ENCODE peak calls at places on chromosomes 12 and 14, in eight cellular contexts. L is stimulated activated CD4-positive, alpha-beta T cell treated with anti-CD3 and anti-CD28 coated beads, Interleukin-12 subunit alpha, Interleukin-12 subunit beta, amount 100 ng/mL, for 4 hours; S is nephron progenitor cell; E is gastrocnemius medialis; X is cardiac muscle cell; Z is activated naive CD4-positive, alpha-beta T cell; M is stimulated activated CD8-positive, alpha-beta memory T cell treated with anti-CD3 and anti-CD28 coated beads, Interleukin-2, amount 100 ng/mL, for 1 hour; H is AG04450. R is an unnamed sample.

GRCh38 chr12:103829092-103829491 is 11.9 kb downstream of the NT5DC3 start:
- DNase-seq in Z (no peak), H (no peak), E (no peak), S (no peak), M (no peak), X (no peak), L (no peak), R (no peak)

GRCh38 chr12:116607039-116607438 is 47.9 kb downstream of the MAP1LC3B2 start:
- DNase-seq in L (no peak), H (no peak), S (no peak), E (no peak), Z (no peak), M (no peak), X (no peak), R (no peak)

GRCh38 chr12:54934419-54934818 is 50.1 kb downstream of the TESPA1 start:
- DNase-seq in H (no peak), L (no peak), E (no peak), Z (no peak), X (no peak), S (no peak), M (no peak), R (no peak)

GRCh38 chr14:24734917-24735500 is 101.0 kb upstream of the GZMB start:
- DNase-seq in M (peak), L (no peak), S (peak), X (peak), E (peak), H (peak), Z (no peak), R (peak)

GRCh38 chr14:69090187-69090789 is 62.6 kb downstream of the DCAF5 start:
- DNase-seq in Z (no peak), M (no peak), H (no peak), E (no peak), X (peak), S (no peak), L (peak), R (peak)

GRCh38 chr12:28025821-28026505 is 53.4 kb upstream of the PTHLH start:
- DNase-seq in X (no peak), E (no peak), S (no peak), Z (no peak), H (no peak), L (no peak), M (no peak), R (peak)

GRCh38 chr14:39957987-39958386 is 525.8 kb upstream of the FBXO33 start:
- DNase-seq in H (no peak), M (no peak), L (no peak), X (no peak), Z (no peak), E (no peak), S (no peak), R (peak)

GRCh38 chr12:54417712-54418440 is 1.2 kb downstream of the ITGA5 start:
- DNase-seq in X (no peak), S (peak), L (peak), M (no peak), H (no peak), E (no peak), Z (no peak), R (peak)

GRCh38 chr12:78887008-78887407 is 22.4 kb downstream of the SYT1 start:
- DNase-seq in L (no peak), Z (no peak), E (no peak), X (no peak), M (no peak), H (no peak), S (no peak), R (peak)

GRCh38 chr12:29565727-29566126 is 68.2 kb upstream of the OVCH1 start:
- DNase-seq in L (no peak), S (no peak), X (no peak), M (no peak), Z (no peak), E (no peak), H (no peak), R (no peak)

GRCh38 chr14:81222694-81223093 is 1.9 kb upstream of the GTF2A1 start:
- DNase-seq in X (no peak), M (no peak), S (no peak), E (no peak), H (no peak), L (no peak), Z (no peak), R (no peak)

GRCh38 chr12:83036847-83037246 is 350.1 kb downstream of the TMTC2 start:
- DNase-seq in H (no peak), X (no peak), E (no peak), S (no peak), Z (no peak), M (no peak), L (no peak), R (no peak)

GRCh38 chr12:15782667-15783066 is 6.5 kb downstream of the EPS8 start:
- DNase-seq in S (no peak), E (no peak), M (no peak), H (no peak), Z (no peak), L (no peak), X (no peak), R (no peak)

GRCh38 chr12:67068204-67068731 is 200.9 kb upstream of the CAND1 start:
- DNase-seq in H (no peak), X (peak), M (no peak), S (peak), E (no peak), L (no peak), Z (no peak), R (peak)

GRCh38 chr14:95521001-95521400 is 4.6 kb upstream of the SYNE3 start:
- DNase-seq in X (no peak), L (no peak), E (no peak), H (no peak), Z (no peak), M (no peak), S (no peak), R (no peak)

GRCh38 chr12:112380663-112381420 is 1.4 kb downstream of the HECTD4 start:
- DNase-seq in L (no peak), S (peak), X (peak), M (no peak), Z (no peak), E (no peak), H (no peak), R (peak)

GRCh38 chr14:55832122-55832911 is 252.3 kb downstream of the KTN1 start:
- DNase-seq in Z (no peak), L (no peak), M (no peak), E (no peak), H (peak), X (no peak), S (no peak), R (no peak)

GRCh38 chr14:104281768-104282301 is 143.4 kb downstream of the KIF26A start:
- DNase-seq in M (no peak), H (no peak), L (no peak), S (no peak), Z (no peak), X (no peak), E (no peak), R (no peak)

GRCh38 chr14:69400154-69400553 is 1.7 kb downstream of the SLC39A9 start:
- DNase-seq in E (no peak), Z (no peak), X (no peak), H (no peak), L (no peak), M (no peak), S (no peak), R (no peak)

GRCh38 chr12:28114488-28114887 is 75.8 kb upstream of the CCDC91 start:
- DNase-seq in E (no peak), H (no peak), M (no peak), Z (no peak), X (no peak), S (no peak), L (no peak), R (no peak)

GRCh38 chr12:116532986-116533342 is 26.2 kb upstream of the MAP1LC3B2 start:
- DNase-seq in L (no peak), E (no peak), S (no peak), M (no peak), H (no peak), Z (no peak), X (no peak), R (no peak)

GRCh38 chr12:50053583-50053982 is 3.8 kb upstream of the ASIC1 start:
- DNase-seq in X (no peak), M (no peak), H (no peak), E (no peak), S (no peak), L (no peak), Z (no peak), R (no peak)

GRCh38 chr14:98249476-98249875 is 1022.5 kb downstream of the BCL11B start:
- DNase-seq in L (no peak), E (no peak), S (no peak), H (no peak), M (no peak), Z (no peak), X (no peak), R (no peak)

GRCh38 chr14:92466068-92466458 is 47.5 kb upstream of the RIN3 start:
- DNase-seq in H (no peak), L (no peak), S (no peak), X (no peak), Z (no peak), E (no peak), M (no peak), R (no peak)

GRCh38 chr12:122726056-122726558 is 4.5 kb downstream of the HCAR1 start:
- DNase-seq in H (no peak), M (no peak), L (no peak), Z (no peak), S (no peak), E (no peak), X (no peak), R (no peak)

GRCh38 chr12:103858953-103859601 is 18.0 kb upstream of the NT5DC3 start:
- DNase-seq in X (no peak), M (no peak), H (peak), S (no peak), L (no peak), Z (no peak), E (peak), R (no peak)

GRCh38 chr12:24226745-24227350 is 277.4 kb upstream of the SOX5 start:
- DNase-seq in X (no peak), H (peak), L (no peak), S (no peak), M (no peak), Z (no peak), E (no peak), R (no peak)

GRCh38 chr14:37973031-37973908 is 234.4 kb upstream of the SSTR1 start:
- DNase-seq in H (no peak), Z (no peak), X (no peak), M (no peak), L (no peak), E (no peak), S (no peak), R (no peak)

GRCh38 chr12:131362290-131363211 is 348.3 kb upstream of the SFSWAP start:
- DNase-seq in Z (no peak), S (no peak), X (no peak), E (no peak), H (no peak), M (no peak), L (no peak), R (no peak)

GRCh38 chr14:65098586-65098985 is 3.7 kb downstream of the MAX start:
- DNase-seq in M (no peak), Z (no peak), S (no peak), E (no peak), H (no peak), L (no peak), X (no peak), R (no peak)

GRCh38 chr12:82609234-82609914 is 77.3 kb upstream of the TMTC2 start:
- DNase-seq in L (no peak), E (no peak), M (no peak), Z (no peak), H (no peak), S (no peak), X (no peak), R (no peak)